ENCODE peak calls at places on chromosomes 4 and X, in six cellular contexts. One of them, this sample, is unnamed.
A peak's percentile ranks its signal among the peaks of the same experiment; 100 is the strongest.

GRCh38 chr4:724131-724530 is 18.5 kb downstream of the PCGF3 start:
- DNase-seq in nucleus accumbens: no peak
- DNase-seq in stimulated activated CD4-positive, alpha-beta T cell treated with anti-CD3 and anti-CD28 coated beads, TNF-alpha, amount 100 ng/mL, for 4 hours: no peak
- DNase-seq in HL-60: no peak
- DNase-seq in NCI-H1105: no peak
- DNase-seq in endothelial cell: no peak
- DNase-seq in this sample: peak; percentile 70

GRCh38 chr4:88143504-88143903 is 14.9 kb downstream of the ABCG2 start:
- DNase-seq in nucleus accumbens: no peak
- DNase-seq in stimulated activated CD4-positive, alpha-beta T cell treated with anti-CD3 and anti-CD28 coated beads, TNF-alpha, amount 100 ng/mL, for 4 hours: no peak
- DNase-seq in HL-60: no peak
- DNase-seq in NCI-H1105: no peak
- DNase-seq in endothelial cell: no peak
- DNase-seq in this sample: no peak

GRCh38 chr4:30614771-30615170 is 105.4 kb upstream of the PCDH7 start:
- DNase-seq in nucleus accumbens: no peak
- DNase-seq in stimulated activated CD4-positive, alpha-beta T cell treated with anti-CD3 and anti-CD28 coated beads, TNF-alpha, amount 100 ng/mL, for 4 hours: no peak
- DNase-seq in HL-60: no peak
- DNase-seq in NCI-H1105: no peak
- DNase-seq in endothelial cell: no peak
- DNase-seq in this sample: no peak

GRCh38 chr4:98283219-98284199 is 22.3 kb downstream of the RAP1GDS1 start:
- DNase-seq in nucleus accumbens: no peak
- DNase-seq in stimulated activated CD4-positive, alpha-beta T cell treated with anti-CD3 and anti-CD28 coated beads, TNF-alpha, amount 100 ng/mL, for 4 hours: no peak
- DNase-seq in HL-60: no peak
- DNase-seq in NCI-H1105: no peak
- DNase-seq in endothelial cell: no peak
- DNase-seq in this sample: no peak

GRCh38 chrX:110139172-110139571 is 136.3 kb downstream of the TMEM164 start:
- DNase-seq in nucleus accumbens: no peak
- DNase-seq in stimulated activated CD4-positive, alpha-beta T cell treated with anti-CD3 and anti-CD28 coated beads, TNF-alpha, amount 100 ng/mL, for 4 hours: no peak
- DNase-seq in HL-60: no peak
- DNase-seq in NCI-H1105: no peak
- DNase-seq in endothelial cell: no peak
- DNase-seq in this sample: no peak

GRCh38 chr4:30103455-30103854 is 616.7 kb upstream of the PCDH7 start:
- DNase-seq in nucleus accumbens: no peak
- DNase-seq in stimulated activated CD4-positive, alpha-beta T cell treated with anti-CD3 and anti-CD28 coated beads, TNF-alpha, amount 100 ng/mL, for 4 hours: no peak
- DNase-seq in HL-60: no peak
- DNase-seq in NCI-H1105: no peak
- DNase-seq in endothelial cell: no peak
- DNase-seq in this sample: no peak

GRCh38 chrX:44432641-44433040 is 89.2 kb upstream of the EFHC2 start:
- DNase-seq in nucleus accumbens: no peak
- DNase-seq in stimulated activated CD4-positive, alpha-beta T cell treated with anti-CD3 and anti-CD28 coated beads, TNF-alpha, amount 100 ng/mL, for 4 hours: no peak
- DNase-seq in HL-60: no peak
- DNase-seq in NCI-H1105: no peak
- DNase-seq in endothelial cell: peak; percentile 4
- DNase-seq in this sample: no peak

GRCh38 chr4:121277194-121278105 is 103.4 kb downstream of the QRFPR start:
- DNase-seq in nucleus accumbens: no peak
- DNase-seq in stimulated activated CD4-positive, alpha-beta T cell treated with anti-CD3 and anti-CD28 coated beads, TNF-alpha, amount 100 ng/mL, for 4 hours: no peak
- DNase-seq in HL-60: no peak
- DNase-seq in NCI-H1105: no peak
- DNase-seq in endothelial cell: peak; percentile 22
- DNase-seq in this sample: peak; percentile 16

GRCh38 chr4:147136308-147136707 is 190.6 kb upstream of the TTC29 start:
- DNase-seq in nucleus accumbens: no peak
- DNase-seq in stimulated activated CD4-positive, alpha-beta T cell treated with anti-CD3 and anti-CD28 coated beads, TNF-alpha, amount 100 ng/mL, for 4 hours: no peak
- DNase-seq in HL-60: no peak
- DNase-seq in NCI-H1105: no peak
- DNase-seq in endothelial cell: no peak
- DNase-seq in this sample: no peak

GRCh38 chrX:35626124-35626523 is 172.0 kb upstream of the MAGEB16 start:
- DNase-seq in nucleus accumbens: no peak
- DNase-seq in stimulated activated CD4-positive, alpha-beta T cell treated with anti-CD3 and anti-CD28 coated beads, TNF-alpha, amount 100 ng/mL, for 4 hours: no peak
- DNase-seq in HL-60: no peak
- DNase-seq in NCI-H1105: no peak
- DNase-seq in endothelial cell: no peak
- DNase-seq in this sample: no peak

GRCh38 chrX:24332868-24333267 is 19.0 kb upstream of the SUPT20HL2 start:
- DNase-seq in nucleus accumbens: no peak
- DNase-seq in stimulated activated CD4-positive, alpha-beta T cell treated with anti-CD3 and anti-CD28 coated beads, TNF-alpha, amount 100 ng/mL, for 4 hours: no peak
- DNase-seq in HL-60: no peak
- DNase-seq in NCI-H1105: no peak
- DNase-seq in endothelial cell: no peak
- DNase-seq in this sample: no peak

GRCh38 chr4:153467897-153468262 is 1.7 kb downstream of the TMEM131L start:
- DNase-seq in nucleus accumbens: no peak
- DNase-seq in stimulated activated CD4-positive, alpha-beta T cell treated with anti-CD3 and anti-CD28 coated beads, TNF-alpha, amount 100 ng/mL, for 4 hours: no peak
- DNase-seq in HL-60: peak; percentile 36
- DNase-seq in NCI-H1105: no peak
- DNase-seq in endothelial cell: no peak
- DNase-seq in this sample: no peak

GRCh38 chr4:79526970-79527565 is 119.0 kb upstream of the GK2 start:
- DNase-seq in nucleus accumbens: no peak
- DNase-seq in stimulated activated CD4-positive, alpha-beta T cell treated with anti-CD3 and anti-CD28 coated beads, TNF-alpha, amount 100 ng/mL, for 4 hours: no peak
- DNase-seq in HL-60: no peak
- DNase-seq in NCI-H1105: no peak
- DNase-seq in endothelial cell: no peak
- DNase-seq in this sample: no peak

GRCh38 chr4:169811476-169811875 is 53.7 kb upstream of the HPF1 start:
- DNase-seq in nucleus accumbens: no peak
- DNase-seq in stimulated activated CD4-positive, alpha-beta T cell treated with anti-CD3 and anti-CD28 coated beads, TNF-alpha, amount 100 ng/mL, for 4 hours: no peak
- DNase-seq in HL-60: no peak
- DNase-seq in NCI-H1105: no peak
- DNase-seq in endothelial cell: no peak
- DNase-seq in this sample: no peak

GRCh38 chrX:18672008-18672407 is at the start of gene RS1:
- DNase-seq in nucleus accumbens: no peak
- DNase-seq in stimulated activated CD4-positive, alpha-beta T cell treated with anti-CD3 and anti-CD28 coated beads, TNF-alpha, amount 100 ng/mL, for 4 hours: no peak
- DNase-seq in HL-60: no peak
- DNase-seq in NCI-H1105: no peak
- DNase-seq in endothelial cell: no peak
- DNase-seq in this sample: no peak

GRCh38 chrX:9133426-9133825 is 99.5 kb upstream of the FAM9B start:
- DNase-seq in nucleus accumbens: no peak
- DNase-seq in stimulated activated CD4-positive, alpha-beta T cell treated with anti-CD3 and anti-CD28 coated beads, TNF-alpha, amount 100 ng/mL, for 4 hours: no peak
- DNase-seq in HL-60: no peak
- DNase-seq in NCI-H1105: no peak
- DNase-seq in endothelial cell: no peak
- DNase-seq in this sample: no peak

GRCh38 chr4:18214656-18215055 is 193.1 kb upstream of the LCORL start:
- DNase-seq in nucleus accumbens: no peak
- DNase-seq in stimulated activated CD4-positive, alpha-beta T cell treated with anti-CD3 and anti-CD28 coated beads, TNF-alpha, amount 100 ng/mL, for 4 hours: no peak
- DNase-seq in HL-60: no peak
- DNase-seq in NCI-H1105: no peak
- DNase-seq in endothelial cell: no peak
- DNase-seq in this sample: no peak

GRCh38 chrX:12929701-12930100 is 23.3 kb downstream of the TLR8 start:
- DNase-seq in nucleus accumbens: no peak
- DNase-seq in stimulated activated CD4-positive, alpha-beta T cell treated with anti-CD3 and anti-CD28 coated beads, TNF-alpha, amount 100 ng/mL, for 4 hours: no peak
- DNase-seq in HL-60: no peak
- DNase-seq in NCI-H1105: no peak
- DNase-seq in endothelial cell: no peak
- DNase-seq in this sample: no peak

GRCh38 chrX:19743386-19743785 is 144.0 kb downstream of the SH3KBP1 start:
- DNase-seq in nucleus accumbens: no peak
- DNase-seq in stimulated activated CD4-positive, alpha-beta T cell treated with anti-CD3 and anti-CD28 coated beads, TNF-alpha, amount 100 ng/mL, for 4 hours: no peak
- DNase-seq in HL-60: no peak
- DNase-seq in NCI-H1105: no peak
- DNase-seq in endothelial cell: no peak
- DNase-seq in this sample: peak; percentile 17

GRCh38 chr4:184548651-184549341 is 74.4 kb upstream of the IRF2 start:
- DNase-seq in nucleus accumbens: no peak
- DNase-seq in stimulated activated CD4-positive, alpha-beta T cell treated with anti-CD3 and anti-CD28 coated beads, TNF-alpha, amount 100 ng/mL, for 4 hours: no peak
- DNase-seq in HL-60: no peak
- DNase-seq in NCI-H1105: no peak
- DNase-seq in endothelial cell: peak; percentile 41
- DNase-seq in this sample: peak; percentile 84

GRCh38 chrX:106631615-106632014 is 19.8 kb downstream of the RADX start:
- DNase-seq in nucleus accumbens: no peak
- DNase-seq in stimulated activated CD4-positive, alpha-beta T cell treated with anti-CD3 and anti-CD28 coated beads, TNF-alpha, amount 100 ng/mL, for 4 hours: no peak
- DNase-seq in HL-60: no peak
- DNase-seq in NCI-H1105: no peak
- DNase-seq in endothelial cell: no peak
- DNase-seq in this sample: no peak

GRCh38 chr4:8150152-8151090 is 8.2 kb downstream of the ABLIM2 start:
- DNase-seq in nucleus accumbens: peak; percentile 38
- DNase-seq in stimulated activated CD4-positive, alpha-beta T cell treated with anti-CD3 and anti-CD28 coated beads, TNF-alpha, amount 100 ng/mL, for 4 hours: no peak
- DNase-seq in HL-60: no peak
- DNase-seq in NCI-H1105: no peak
- DNase-seq in endothelial cell: no peak
- DNase-seq in this sample: no peak

GRCh38 chrX:5399403-5399802 is 829.3 kb downstream of the NLGN4X start:
- DNase-seq in nucleus accumbens: no peak
- DNase-seq in stimulated activated CD4-positive, alpha-beta T cell treated with anti-CD3 and anti-CD28 coated beads, TNF-alpha, amount 100 ng/mL, for 4 hours: no peak
- DNase-seq in HL-60: no peak
- DNase-seq in NCI-H1105: no peak
- DNase-seq in endothelial cell: no peak
- DNase-seq in this sample: no peak

GRCh38 chr4:57249083-57249482 is 138.9 kb upstream of the IGFBP7 start:
- DNase-seq in nucleus accumbens: no peak
- DNase-seq in stimulated activated CD4-positive, alpha-beta T cell treated with anti-CD3 and anti-CD28 coated beads, TNF-alpha, amount 100 ng/mL, for 4 hours: no peak
- DNase-seq in HL-60: no peak
- DNase-seq in NCI-H1105: no peak
- DNase-seq in endothelial cell: no peak
- DNase-seq in this sample: no peak

GRCh38 chr4:140947507-140947906 is 185.8 kb downstream of the RNF150 start:
- DNase-seq in nucleus accumbens: no peak
- DNase-seq in stimulated activated CD4-positive, alpha-beta T cell treated with anti-CD3 and anti-CD28 coated beads, TNF-alpha, amount 100 ng/mL, for 4 hours: no peak
- DNase-seq in HL-60: no peak
- DNase-seq in NCI-H1105: no peak
- DNase-seq in endothelial cell: no peak
- DNase-seq in this sample: peak; percentile 10

GRCh38 chrX:42697544-42697943 is 80.4 kb downstream of the PPP1R2C start:
- DNase-seq in nucleus accumbens: no peak
- DNase-seq in stimulated activated CD4-positive, alpha-beta T cell treated with anti-CD3 and anti-CD28 coated beads, TNF-alpha, amount 100 ng/mL, for 4 hours: no peak
- DNase-seq in HL-60: no peak
- DNase-seq in NCI-H1105: no peak
- DNase-seq in endothelial cell: no peak
- DNase-seq in this sample: no peak

GRCh38 chr4:86640469-86640868 is 46.4 kb downstream of the PTPN13 start:
- DNase-seq in nucleus accumbens: no peak
- DNase-seq in stimulated activated CD4-positive, alpha-beta T cell treated with anti-CD3 and anti-CD28 coated beads, TNF-alpha, amount 100 ng/mL, for 4 hours: no peak
- DNase-seq in HL-60: no peak
- DNase-seq in NCI-H1105: no peak
- DNase-seq in endothelial cell: no peak
- DNase-seq in this sample: no peak

GRCh38 chr4:121370729-121371325 is 10.0 kb downstream of the QRFPR start:
- DNase-seq in nucleus accumbens: no peak
- DNase-seq in stimulated activated CD4-positive, alpha-beta T cell treated with anti-CD3 and anti-CD28 coated beads, TNF-alpha, amount 100 ng/mL, for 4 hours: no peak
- DNase-seq in HL-60: peak; percentile 21
- DNase-seq in NCI-H1105: peak; percentile 39
- DNase-seq in endothelial cell: peak; percentile 48
- DNase-seq in this sample: peak; percentile 11

GRCh38 chrX:15815779-15816452 is 25.6 kb downstream of the ZRSR2 start:
- DNase-seq in nucleus accumbens: no peak
- DNase-seq in stimulated activated CD4-positive, alpha-beta T cell treated with anti-CD3 and anti-CD28 coated beads, TNF-alpha, amount 100 ng/mL, for 4 hours: no peak
- DNase-seq in HL-60: peak; percentile 66
- DNase-seq in NCI-H1105: no peak
- DNase-seq in endothelial cell: peak; percentile 8
- DNase-seq in this sample: peak; percentile 12

GRCh38 chr4:14117575-14118228 is 490.2 kb upstream of the BOD1L1 start:
- DNase-seq in nucleus accumbens: no peak
- DNase-seq in stimulated activated CD4-positive, alpha-beta T cell treated with anti-CD3 and anti-CD28 coated beads, TNF-alpha, amount 100 ng/mL, for 4 hours: no peak
- DNase-seq in HL-60: no peak
- DNase-seq in NCI-H1105: no peak
- DNase-seq in endothelial cell: no peak
- DNase-seq in this sample: no peak

GRCh38 chrX:45363596-45363995 is 162.9 kb upstream of the DIPK2B start:
- DNase-seq in nucleus accumbens: no peak
- DNase-seq in stimulated activated CD4-positive, alpha-beta T cell treated with anti-CD3 and anti-CD28 coated beads, TNF-alpha, amount 100 ng/mL, for 4 hours: no peak
- DNase-seq in HL-60: no peak
- DNase-seq in NCI-H1105: no peak
- DNase-seq in endothelial cell: no peak
- DNase-seq in this sample: no peak

GRCh38 chr4:168868044-168868855 is 141.8 kb downstream of the CBR4 start:
- DNase-seq in nucleus accumbens: no peak
- DNase-seq in stimulated activated CD4-positive, alpha-beta T cell treated with anti-CD3 and anti-CD28 coated beads, TNF-alpha, amount 100 ng/mL, for 4 hours: no peak
- DNase-seq in HL-60: no peak
- DNase-seq in NCI-H1105: no peak
- DNase-seq in endothelial cell: no peak
- DNase-seq in this sample: no peak

GRCh38 chrX:20265726-20266681 is 705 bp downstream of the RPS6KA3 start:
- DNase-seq in nucleus accumbens: no peak
- DNase-seq in stimulated activated CD4-positive, alpha-beta T cell treated with anti-CD3 and anti-CD28 coated beads, TNF-alpha, amount 100 ng/mL, for 4 hours: no peak
- DNase-seq in HL-60: peak; percentile 14
- DNase-seq in NCI-H1105: no peak
- DNase-seq in endothelial cell: peak; percentile 4
- DNase-seq in this sample: peak; percentile 29

GRCh38 chrX:20382518-20383291 is 116.0 kb upstream of the RPS6KA3 start:
- DNase-seq in nucleus accumbens: no peak
- DNase-seq in stimulated activated CD4-positive, alpha-beta T cell treated with anti-CD3 and anti-CD28 coated beads, TNF-alpha, amount 100 ng/mL, for 4 hours: no peak
- DNase-seq in HL-60: no peak
- DNase-seq in NCI-H1105: no peak
- DNase-seq in endothelial cell: no peak
- DNase-seq in this sample: no peak

GRCh38 chr4:121822796-121823504 is 733 bp downstream of the CCNA2 start:
- DNase-seq in nucleus accumbens: no peak
- DNase-seq in stimulated activated CD4-positive, alpha-beta T cell treated with anti-CD3 and anti-CD28 coated beads, TNF-alpha, amount 100 ng/mL, for 4 hours: no peak
- DNase-seq in HL-60: peak; percentile 60
- DNase-seq in NCI-H1105: peak; percentile 0
- DNase-seq in endothelial cell: peak; percentile 36
- DNase-seq in this sample: peak; percentile 25

GRCh38 chr4:125522992-125523391 is 208.2 kb downstream of the FAT4 start:
- DNase-seq in nucleus accumbens: no peak
- DNase-seq in stimulated activated CD4-positive, alpha-beta T cell treated with anti-CD3 and anti-CD28 coated beads, TNF-alpha, amount 100 ng/mL, for 4 hours: no peak
- DNase-seq in HL-60: no peak
- DNase-seq in NCI-H1105: no peak
- DNase-seq in endothelial cell: no peak
- DNase-seq in this sample: no peak

GRCh38 chrX:45807572-45808425 is 607.1 kb upstream of the DIPK2B start:
- DNase-seq in nucleus accumbens: no peak
- DNase-seq in stimulated activated CD4-positive, alpha-beta T cell treated with anti-CD3 and anti-CD28 coated beads, TNF-alpha, amount 100 ng/mL, for 4 hours: no peak
- DNase-seq in HL-60: no peak
- DNase-seq in NCI-H1105: no peak
- DNase-seq in endothelial cell: no peak
- DNase-seq in this sample: no peak

GRCh38 chr4:111984169-111984873 is 160.9 kb upstream of the FAM241A start:
- DNase-seq in nucleus accumbens: no peak
- DNase-seq in stimulated activated CD4-positive, alpha-beta T cell treated with anti-CD3 and anti-CD28 coated beads, TNF-alpha, amount 100 ng/mL, for 4 hours: no peak
- DNase-seq in HL-60: no peak
- DNase-seq in NCI-H1105: no peak
- DNase-seq in endothelial cell: no peak
- DNase-seq in this sample: no peak